ENCODE peak calls at places on chromosomes 5 and 9, in four cellular contexts. R is uterus, O is WTC11, Z is kidney. Q is an unnamed sample.

GRCh38 chr9:79781263-79781662 is 209.5 kb downstream of the TLE4 start:
- DNase-seq in R (no peak), O (no peak), Z (no peak), Q (no peak)

GRCh38 chr9:110069326-110070248 is 138.4 kb downstream of the C9orf152 start:
- DNase-seq in R (peak), O (no peak), Z (peak), Q (no peak)

GRCh38 chr5:16453609-16454008 is 12.0 kb downstream of the ZNF622 start:
- DNase-seq in R (no peak), O (no peak), Z (no peak), Q (no peak)

GRCh38 chr9:94800424-94801117 is 74.1 kb downstream of the AOPEP start:
- DNase-seq in R (no peak), O (no peak), Z (no peak), Q (no peak)

GRCh38 chr5:98656106-98656795 is 117.2 kb upstream of the RGMB start:
- DNase-seq in R (no peak), O (no peak), Z (no peak), Q (no peak)

GRCh38 chr9:93183663-93184438 is at the start of gene WNK2:
- DNase-seq in R (peak), O (peak), Z (peak), Q (no peak)

GRCh38 chr5:132444841-132445639 is 45.5 kb downstream of the IRF1 start:
- DNase-seq in R (no peak), O (no peak), Z (no peak), Q (no peak)

GRCh38 chr9:32672478-32672877 is 37.0 kb upstream of the TAF1L start:
- DNase-seq in R (no peak), O (no peak), Z (no peak), Q (no peak)

GRCh38 chr5:150780816-150781221 is 2.3 kb downstream of the SMIM3 start:
- DNase-seq in R (no peak), O (no peak), Z (no peak), Q (no peak)

GRCh38 chr5:93741136-93741811 is at the start of gene POU5F2:
- DNase-seq in R (no peak), O (peak), Z (no peak), Q (no peak)

GRCh38 chr9:111909444-111909843 is 12.8 kb downstream of the UGCG start:
- DNase-seq in R (no peak), O (no peak), Z (no peak), Q (no peak)

GRCh38 chr9:8857330-8858249 is 1058.0 kb upstream of the DMAC1 start:
- DNase-seq in R (peak), O (peak), Z (peak), Q (peak)

GRCh38 chr5:163269624-163270023 is 167.8 kb upstream of the CCNG1 start:
- DNase-seq in R (no peak), O (no peak), Z (no peak), Q (no peak)

GRCh38 chr5:73435640-73436534 is 12.7 kb downstream of the FOXD1 start:
- DNase-seq in R (no peak), O (peak), Z (no peak), Q (no peak)

GRCh38 chr9:4592886-4593285 is 69.2 kb upstream of the PLPP6 start:
- DNase-seq in R (no peak), O (no peak), Z (no peak), Q (no peak)

GRCh38 chr5:10478436-10478835 is 36.8 kb downstream of the ROPN1L start:
- DNase-seq in R (no peak), O (no peak), Z (no peak), Q (no peak)

GRCh38 chr9:131500939-131501541 is 1.7 kb upstream of the POMT1 start:
- DNase-seq in R (no peak), O (no peak), Z (no peak), Q (no peak)

GRCh38 chr5:15021286-15022046 is 149.9 kb upstream of the ANKH start:
- DNase-seq in R (no peak), O (no peak), Z (no peak), Q (no peak)

GRCh38 chr5:155564541-155564940 is 551.0 kb downstream of the KIF4B start:
- DNase-seq in R (no peak), O (no peak), Z (no peak), Q (no peak)

GRCh38 chr5:8861764-8862163 is 684.1 kb downstream of the SEMA5A start:
- DNase-seq in R (no peak), O (no peak), Z (no peak), Q (no peak)

GRCh38 chr5:43802651-43803050 is 199.7 kb downstream of the NNT start:
- DNase-seq in R (no peak), O (no peak), Z (no peak), Q (no peak)

GRCh38 chr5:36066540-36067210 is at the start of gene UGT3A2:
- DNase-seq in R (no peak), O (peak), Z (no peak), Q (no peak)

GRCh38 chr5:102666164-102666951 is 88.7 kb upstream of the PAM start:
- DNase-seq in R (no peak), O (no peak), Z (no peak), Q (no peak)

GRCh38 chr9:112917027-112917986 is 26.6 kb upstream of the SLC46A2 start:
- DNase-seq in R (no peak), O (no peak), Z (no peak), Q (no peak)
- TF ChIP-seq CTCF in R (no peak), O (no peak), Z (no peak), Q (no peak)

DNA sequence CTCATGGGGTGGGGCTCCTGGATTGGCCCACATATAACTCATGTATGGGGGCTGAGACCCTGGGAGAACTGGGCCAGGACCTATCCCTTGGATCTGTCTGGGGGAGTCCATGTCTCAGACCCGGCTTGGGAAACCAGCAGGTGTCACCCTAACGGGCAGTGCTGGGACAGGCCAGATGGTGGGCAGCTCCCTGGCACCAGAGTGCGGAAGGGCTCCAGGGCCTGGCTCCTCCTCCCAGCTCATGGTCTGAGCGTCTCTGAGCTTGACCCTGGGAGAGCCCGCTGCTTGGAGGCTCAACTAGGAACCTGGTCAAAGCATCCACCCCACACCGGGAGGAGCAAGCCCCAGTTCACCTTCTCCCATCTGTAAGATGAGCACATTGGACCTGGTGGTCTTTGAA is 15.5 kb upstream of the NCS1 start:
- DNase-seq in R (no peak), O (no peak), Z (no peak), Q (no peak)
- TF ChIP-seq CTCF in R (no peak), O (no peak), Z (peak), Q (peak)

DNA sequence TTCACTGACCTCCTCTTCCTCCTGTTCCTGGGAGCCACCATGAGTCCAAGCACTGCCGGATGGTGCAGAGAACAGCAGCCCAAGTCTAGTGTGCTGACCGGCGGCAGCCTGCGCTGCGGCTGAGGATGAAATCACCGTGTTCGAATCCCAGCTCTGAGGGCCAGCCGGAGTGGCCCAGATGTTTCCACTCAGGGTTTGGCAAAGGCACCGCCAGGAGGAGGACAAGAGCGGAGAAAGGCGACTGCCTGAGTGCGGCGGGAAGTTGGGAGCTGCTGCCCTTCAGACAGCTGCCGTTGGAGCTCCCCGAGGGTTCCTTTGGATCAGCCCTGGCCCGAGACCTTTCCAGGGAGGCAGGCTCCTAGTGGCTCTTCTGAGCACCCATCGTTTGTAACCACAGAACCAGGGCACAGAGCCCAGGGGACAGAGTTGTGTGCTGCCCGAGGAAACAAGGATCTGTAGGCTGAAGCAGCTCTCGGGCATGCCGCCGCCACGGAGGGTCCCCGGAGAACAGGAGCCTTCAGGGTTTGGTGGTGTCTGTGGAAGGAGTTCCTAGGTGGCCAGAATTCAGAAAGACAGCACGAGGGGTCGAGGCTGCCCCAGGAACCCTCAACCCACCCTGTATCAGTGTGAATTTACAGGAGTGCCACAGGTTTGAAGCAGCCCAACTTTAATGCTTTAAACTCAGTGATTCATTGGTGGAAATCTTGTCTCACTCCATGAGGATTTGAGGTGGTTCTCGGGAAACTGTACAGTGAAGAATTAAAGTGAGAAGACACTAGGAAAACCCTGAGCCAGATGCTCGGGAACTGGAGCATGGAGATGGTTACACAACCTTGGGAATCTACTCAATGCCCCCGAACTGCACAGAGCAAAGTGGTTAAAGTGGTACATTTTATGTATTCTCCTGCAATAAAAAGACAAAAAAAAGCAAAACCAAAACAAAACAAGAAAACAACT is 115.5 kb upstream of the COL5A1 start:
- DNase-seq in R (peak), O (no peak), Z (peak), Q (no peak)
- TF ChIP-seq CTCF in R (no peak), O (no peak), Z (no peak), Q (no peak)

DNA sequence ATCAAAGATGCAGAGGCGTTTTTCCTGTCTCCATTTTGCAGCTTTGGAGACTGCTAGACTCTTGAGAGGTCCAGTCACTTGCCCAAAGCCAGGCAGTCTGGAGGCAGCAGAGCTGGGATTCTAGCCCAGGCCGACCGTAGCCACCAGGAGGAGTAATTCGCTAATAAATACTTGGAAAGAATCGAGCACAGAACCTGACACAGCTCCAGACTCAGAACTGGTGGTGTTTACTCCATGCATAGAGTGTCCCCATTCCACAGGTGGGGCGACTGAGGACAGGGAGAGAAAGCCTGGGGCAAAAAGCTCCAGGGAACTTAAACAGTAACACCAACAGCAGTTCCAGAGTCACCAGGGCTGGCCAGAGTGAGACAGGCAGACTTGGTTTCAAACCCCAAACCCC is 10.7 kb upstream of the CERCAM start:
- DNase-seq in R (no peak), O (peak), Z (no peak), Q (no peak)
- TF ChIP-seq CTCF in R (no peak), O (no peak), Z (no peak), Q (no peak)

GRCh38 chr9:134059661-134060395 is 8.0 kb downstream of the BRD3 start:
- DNase-seq in R (no peak), O (no peak), Z (peak), Q (no peak)

GRCh38 chr9:134060546-134060945 is 7.3 kb downstream of the BRD3 start:
- DNase-seq in R (no peak), O (no peak), Z (peak), Q (no peak)

GRCh38 chr9:134061688-134062371 is 6.0 kb downstream of the BRD3 start:
- DNase-seq in R (no peak), O (no peak), Z (peak), Q (peak)

GRCh38 chr9:134062461-134063087 is 5.3 kb downstream of the BRD3 start:
- DNase-seq in R (no peak), O (no peak), Z (peak), Q (no peak)

GRCh38 chr9:134061019-134061687 is 6.7 kb downstream of the BRD3 start:
- DNase-seq in R (no peak), O (no peak), Z (peak), Q (no peak)
- TF ChIP-seq CTCF in R (no peak), O (no peak), Z (no peak), Q (no peak)

GRCh38 chr9:69532359-69532758 is 139.8 kb downstream of the APBA1 start:
- DNase-seq in R (no peak), O (no peak), Z (no peak), Q (no peak)

GRCh38 chr9:69535911-69536310 is 136.3 kb downstream of the APBA1 start:
- DNase-seq in R (no peak), O (no peak), Z (no peak), Q (no peak)

GRCh38 chr9:69535296-69535832 is 136.8 kb downstream of the APBA1 start:
- DNase-seq in R (no peak), O (no peak), Z (no peak), Q (no peak)
- TF ChIP-seq CTCF in R (no peak), O (no peak), Z (no peak), Q (no peak)

DNA sequence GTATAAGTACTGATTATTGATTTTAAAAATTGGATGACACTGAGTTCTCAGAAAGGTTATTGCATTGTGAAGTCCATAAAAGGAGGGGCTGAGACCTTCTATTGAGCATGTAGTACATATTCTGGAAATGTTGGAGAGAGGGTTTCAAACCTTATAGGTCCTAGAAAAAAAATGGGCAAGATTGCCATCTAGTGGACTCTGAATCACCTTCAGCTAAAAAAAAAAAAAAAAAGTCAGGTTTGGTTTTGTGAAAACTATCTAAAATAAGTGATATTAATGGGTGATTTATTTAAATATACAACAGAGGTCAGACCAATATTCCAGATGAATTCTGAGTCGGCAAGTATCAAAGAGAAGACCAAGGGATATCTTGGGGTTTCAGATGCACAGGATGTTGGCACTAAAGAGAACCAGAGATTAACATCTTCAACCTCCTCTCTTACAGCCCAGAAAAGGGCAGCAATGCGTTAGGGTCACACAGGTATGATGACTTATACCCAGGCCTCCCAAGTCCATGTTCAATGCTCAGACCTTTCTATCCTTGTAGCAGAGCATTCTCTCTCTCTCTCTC is 109.8 kb upstream of the NMUR2 start:
- DNase-seq in R (no peak), O (no peak), Z (no peak), Q (no peak)
- TF ChIP-seq CTCF in R (peak), O (no peak), Z (no peak), Q (peak)

DNA sequence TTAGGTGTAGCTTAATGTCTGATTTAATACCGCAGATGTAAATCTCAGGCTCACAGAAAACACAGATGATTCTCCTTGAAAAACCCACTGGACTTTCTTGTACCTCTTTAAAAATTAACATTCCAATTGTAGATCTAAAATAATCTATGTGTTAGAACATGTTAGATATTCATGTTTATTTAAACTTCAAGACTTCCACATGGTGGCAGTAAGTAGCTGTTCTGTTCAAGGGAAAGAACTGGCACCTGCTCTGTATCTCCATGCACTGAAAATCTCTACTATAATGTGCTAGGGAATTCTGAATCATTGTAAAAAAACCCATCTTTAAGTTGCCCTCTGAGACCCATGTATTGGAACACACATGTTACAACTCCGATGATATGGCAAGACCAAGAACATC is 366.9 kb downstream of the DMRTA1 start:
- DNase-seq in R (no peak), O (no peak), Z (no peak), Q (no peak)
- TF ChIP-seq CTCF in R (no peak), O (no peak), Z (peak), Q (no peak)

Q was measured in coronary artery.